ENCODE peak calls at places on chromosomes 12 and 14, in six cellular contexts. One of them, this sample, is unnamed.
A peak's percentile ranks its signal among the peaks of the same experiment; 100 is the strongest.

GRCh38 chr12:14514154-14514842 is 53.4 kb downstream of the PLBD1 start:
- DNase-seq in IMR-90: peak; percentile 21
- DNase-seq in HAP-1: peak; percentile 20
- DNase-seq in A549: no peak
- DNase-seq in transverse colon: peak; percentile 65
- DNase-seq in stomach: peak; percentile 72
- DNase-seq in this sample: peak; percentile 75

GRCh38 chr14:24189059-24189375 is 401 bp upstream of the IPO4 start:
- DNase-seq in IMR-90: no peak
- DNase-seq in HAP-1: no peak
- DNase-seq in A549: no peak
- DNase-seq in transverse colon: no peak
- DNase-seq in stomach: no peak
- DNase-seq in this sample: no peak

GRCh38 chr12:31736472-31736871 is 7.7 kb upstream of the AMN1 start:
- DNase-seq in IMR-90: peak; percentile 89
- DNase-seq in HAP-1: no peak
- DNase-seq in A549: no peak
- DNase-seq in transverse colon: no peak
- DNase-seq in stomach: no peak
- DNase-seq in this sample: no peak

GRCh38 chr14:44700694-44701093 is 193.6 kb upstream of the FSCB start:
- DNase-seq in IMR-90: no peak
- DNase-seq in HAP-1: no peak
- DNase-seq in A549: no peak
- DNase-seq in transverse colon: no peak
- DNase-seq in stomach: no peak
- DNase-seq in this sample: no peak

GRCh38 chr12:14573118-14573517 is 5.4 kb upstream of the PLBD1 start:
- DNase-seq in IMR-90: no peak
- DNase-seq in HAP-1: no peak
- DNase-seq in A549: no peak
- DNase-seq in transverse colon: no peak
- DNase-seq in stomach: no peak
- DNase-seq in this sample: no peak

GRCh38 chr14:67420102-67420739 is 8.3 kb upstream of the PLEK2 start:
- DNase-seq in IMR-90: no peak
- DNase-seq in HAP-1: peak; percentile 20
- DNase-seq in A549: no peak
- DNase-seq in transverse colon: peak; percentile 51
- DNase-seq in stomach: no peak
- DNase-seq in this sample: no peak

GRCh38 chr12:124752437-124753229 is 111.0 kb downstream of the SCARB1 start:
- DNase-seq in IMR-90: no peak
- DNase-seq in HAP-1: no peak
- DNase-seq in A549: no peak
- DNase-seq in transverse colon: no peak
- DNase-seq in stomach: no peak
- DNase-seq in this sample: no peak

GRCh38 chr12:24780969-24781368 is 167.9 kb downstream of the BCAT1 start:
- DNase-seq in IMR-90: peak; percentile 44
- DNase-seq in HAP-1: peak; percentile 69
- DNase-seq in A549: no peak
- DNase-seq in transverse colon: no peak
- DNase-seq in stomach: no peak
- DNase-seq in this sample: no peak

GRCh38 chr14:37864861-37865718 is 269.7 kb downstream of the TTC6 start:
- DNase-seq in IMR-90: peak; percentile 7
- DNase-seq in HAP-1: no peak
- DNase-seq in A549: no peak
- DNase-seq in transverse colon: peak; percentile 12
- DNase-seq in stomach: peak; percentile 68
- DNase-seq in this sample: no peak

GRCh38 chr12:74476234-74476633 is 61.4 kb upstream of the ATXN7L3B start:
- DNase-seq in IMR-90: no peak
- DNase-seq in HAP-1: no peak
- DNase-seq in A549: no peak
- DNase-seq in transverse colon: no peak
- DNase-seq in stomach: no peak
- DNase-seq in this sample: no peak

GRCh38 chr14:84453541-84453940 is 1076.4 kb upstream of the FLRT2 start:
- DNase-seq in IMR-90: no peak
- DNase-seq in HAP-1: no peak
- DNase-seq in A549: no peak
- DNase-seq in transverse colon: no peak
- DNase-seq in stomach: no peak
- DNase-seq in this sample: no peak

GRCh38 chr12:122085571-122085970 is 7.0 kb downstream of the MLXIP start:
- DNase-seq in IMR-90: no peak
- DNase-seq in HAP-1: no peak
- DNase-seq in A549: no peak
- DNase-seq in transverse colon: no peak
- DNase-seq in stomach: no peak
- DNase-seq in this sample: no peak

GRCh38 chr12:79023784-79024183 is 159.2 kb downstream of the SYT1 start:
- DNase-seq in IMR-90: peak; percentile 13
- DNase-seq in HAP-1: no peak
- DNase-seq in A549: no peak
- DNase-seq in transverse colon: no peak
- DNase-seq in stomach: no peak
- DNase-seq in this sample: no peak

GRCh38 chr14:89625208-89625987 is 208.4 kb upstream of the FOXN3 start:
- DNase-seq in IMR-90: no peak
- DNase-seq in HAP-1: no peak
- DNase-seq in A549: no peak
- DNase-seq in transverse colon: no peak
- DNase-seq in stomach: no peak
- DNase-seq in this sample: peak; percentile 36

GRCh38 chr12:104816845-104817503 is 141.1 kb downstream of the SLC41A2 start:
- DNase-seq in IMR-90: peak; percentile 49
- DNase-seq in HAP-1: no peak
- DNase-seq in A549: no peak
- DNase-seq in transverse colon: no peak
- DNase-seq in stomach: no peak
- DNase-seq in this sample: no peak

GRCh38 chr14:36657409-36658090 is 4.1 kb upstream of the PAX9 start:
- DNase-seq in IMR-90: no peak
- DNase-seq in HAP-1: no peak
- DNase-seq in A549: no peak
- DNase-seq in transverse colon: no peak
- DNase-seq in stomach: no peak
- DNase-seq in this sample: no peak

GRCh38 chr12:57718641-57719528 is 19.7 kb downstream of the AGAP2 start:
- DNase-seq in IMR-90: no peak
- DNase-seq in HAP-1: no peak
- DNase-seq in A549: no peak
- DNase-seq in transverse colon: no peak
- DNase-seq in stomach: no peak
- DNase-seq in this sample: no peak

GRCh38 chr14:91732859-91733477 is 1.1 kb upstream of the CATSPERB start:
- DNase-seq in IMR-90: no peak
- DNase-seq in HAP-1: no peak
- DNase-seq in A549: no peak
- DNase-seq in transverse colon: no peak
- DNase-seq in stomach: no peak
- DNase-seq in this sample: no peak

GRCh38 chr14:20143911-20144310 is 5.3 kb downstream of the OR4N5 start:
- DNase-seq in IMR-90: no peak
- DNase-seq in HAP-1: no peak
- DNase-seq in A549: no peak
- DNase-seq in transverse colon: no peak
- DNase-seq in stomach: no peak
- DNase-seq in this sample: no peak

GRCh38 chr12:99627459-99627858 is 20.1 kb upstream of the GARIN6 start:
- DNase-seq in IMR-90: no peak
- DNase-seq in HAP-1: no peak
- DNase-seq in A549: no peak
- DNase-seq in transverse colon: no peak
- DNase-seq in stomach: no peak
- DNase-seq in this sample: no peak

DNA sequence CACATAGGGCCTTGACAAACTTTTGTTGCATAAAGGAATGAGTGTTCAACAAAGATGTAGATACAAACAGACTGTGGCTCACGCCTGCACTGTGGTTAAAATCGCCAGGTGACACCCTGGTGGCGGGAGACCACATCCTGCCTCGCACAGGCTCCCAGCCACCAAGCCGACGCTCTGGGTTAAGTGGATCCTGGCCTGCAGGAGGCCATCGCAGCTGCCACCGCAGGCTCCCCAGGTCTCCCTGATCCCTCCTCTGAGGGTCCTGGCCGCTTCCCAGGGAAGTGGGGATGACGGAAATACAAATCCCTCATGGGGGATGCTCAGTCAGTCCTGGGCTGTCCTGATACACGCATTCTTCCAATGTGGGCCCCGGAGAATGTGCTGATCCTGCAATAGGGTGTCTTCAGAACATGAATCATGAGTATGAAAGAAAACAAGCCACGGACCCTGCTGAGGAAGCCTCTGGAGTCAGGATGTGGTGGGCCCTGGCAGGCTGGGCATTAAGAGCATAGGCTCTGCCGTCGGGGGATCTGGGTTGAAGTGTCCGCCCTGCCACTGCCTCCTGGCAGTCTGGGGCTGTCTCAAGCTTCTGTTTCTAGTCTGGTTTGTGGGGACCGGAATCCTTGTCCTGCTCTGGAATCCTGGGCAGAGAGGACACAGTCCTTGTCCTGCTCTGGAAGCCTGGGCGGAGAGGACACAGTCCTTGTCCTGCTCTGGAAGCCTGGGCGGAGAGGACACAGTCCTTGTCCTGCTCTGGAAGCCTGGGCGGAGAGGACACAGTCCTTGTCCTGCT is 53.5 kb upstream of the BEGAIN start:
- DNase-seq in IMR-90: peak; percentile 28
- DNase-seq in HAP-1: no peak
- DNase-seq in A549: no peak
- DNase-seq in transverse colon: peak; percentile 57
- DNase-seq in stomach: peak; percentile 37
- DNase-seq in this sample: no peak
- H3K4me1 ChIP-seq in IMR-90: no peaks in the 10 kb centered on the region
- H3K4me1 ChIP-seq in HAP-1: no peaks in the 10 kb centered on the region
- H3K4me1 ChIP-seq in A549: peaks cover 9% of the 10 kb centered on the region
- H3K4me1 ChIP-seq in transverse colon: peaks cover 18% of the 10 kb centered on the region
- H3K4me1 ChIP-seq in stomach: no peaks in the 10 kb centered on the region
- H3K4me1 ChIP-seq in this sample: peaks cover 4% of the 10 kb centered on the region

GRCh38 chr12:4283512-4284255 is 10.1 kb downstream of the CCND2 start:
- DNase-seq in IMR-90: no peak
- DNase-seq in HAP-1: no peak
- DNase-seq in A549: no peak
- DNase-seq in transverse colon: no peak
- DNase-seq in stomach: no peak
- DNase-seq in this sample: no peak
- H3K4me1 ChIP-seq in IMR-90: no peaks in the 10 kb centered on the region
- H3K4me1 ChIP-seq in HAP-1: no peaks in the 10 kb centered on the region
- H3K4me1 ChIP-seq in A549: no peaks in the 10 kb centered on the region
- H3K4me1 ChIP-seq in transverse colon: peaks cover 61% of the 10 kb centered on the region
- H3K4me1 ChIP-seq in stomach: peaks cover 16% of the 10 kb centered on the region
- H3K4me1 ChIP-seq in this sample: peaks cover 7% of the 10 kb centered on the region

DNA sequence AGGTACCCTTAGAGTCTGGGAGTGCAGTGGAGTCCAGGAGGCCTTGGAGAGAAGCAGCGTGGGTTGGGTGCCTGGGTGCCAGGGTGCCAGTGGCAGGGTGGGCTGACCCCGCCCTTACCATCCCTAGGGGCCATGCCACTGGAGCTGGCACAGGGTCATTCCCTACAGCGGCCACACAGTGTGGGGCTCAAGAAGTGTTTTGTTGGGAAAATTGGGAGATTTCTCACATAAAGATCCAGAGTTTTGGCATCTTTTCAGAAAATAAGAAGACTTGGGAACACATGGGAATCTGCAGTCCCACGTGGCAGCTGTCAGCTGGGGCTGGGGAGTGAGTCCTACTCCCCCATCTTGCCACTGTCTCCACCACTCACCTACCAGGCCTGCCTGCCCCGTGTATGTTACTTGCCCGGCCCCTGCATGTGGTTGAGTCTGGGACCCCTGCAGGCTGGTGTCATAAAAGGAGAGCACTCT is 4.2 kb downstream of the VASH1 start:
- DNase-seq in IMR-90: no peak
- DNase-seq in HAP-1: no peak
- DNase-seq in A549: no peak
- DNase-seq in transverse colon: no peak
- DNase-seq in stomach: no peak
- DNase-seq in this sample: no peak
- H3K4me1 ChIP-seq in IMR-90: peaks cover 8% of the 10 kb centered on the region
- H3K4me1 ChIP-seq in HAP-1: no peaks in the 10 kb centered on the region
- H3K4me1 ChIP-seq in A549: no peaks in the 10 kb centered on the region
- H3K4me1 ChIP-seq in transverse colon: peaks cover 39% of the 10 kb centered on the region
- H3K4me1 ChIP-seq in stomach: peaks cover 31% of the 10 kb centered on the region
- H3K4me1 ChIP-seq in this sample: no peaks in the 10 kb centered on the region

DNA sequence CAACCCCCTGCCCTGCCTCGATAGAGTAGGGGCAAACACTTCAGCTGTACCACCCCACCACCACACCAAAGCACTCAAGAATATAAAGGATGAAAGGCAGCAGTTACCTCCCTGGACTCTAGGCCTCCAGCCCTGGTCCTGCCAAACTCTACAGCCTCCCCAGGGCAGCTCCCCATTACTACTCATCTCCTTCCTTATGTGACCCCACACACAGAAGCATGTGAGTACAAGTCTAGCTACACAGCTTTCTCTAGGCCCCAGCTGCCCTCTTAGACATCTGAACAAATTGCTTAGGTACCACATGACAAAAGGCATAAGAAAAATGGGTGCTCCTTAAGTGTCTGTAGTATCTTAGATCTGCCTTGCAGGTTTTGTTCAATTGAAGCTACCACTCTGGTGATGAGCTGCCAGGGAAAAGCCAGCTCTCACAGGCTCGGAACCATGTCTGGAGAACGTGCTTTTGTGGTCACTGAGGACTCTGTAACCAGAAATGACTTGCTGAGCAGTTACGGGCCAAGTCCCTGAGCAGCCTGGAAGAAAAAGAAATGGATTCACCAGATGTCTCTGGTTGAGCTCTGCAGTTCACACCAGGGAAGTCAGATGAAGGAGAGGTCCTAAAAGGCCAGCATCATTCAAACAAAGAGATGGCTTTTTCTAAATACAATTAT is 32.8 kb downstream of the FMNL3 start:
- DNase-seq in IMR-90: peak; percentile 41
- DNase-seq in HAP-1: no peak
- DNase-seq in A549: no peak
- DNase-seq in transverse colon: no peak
- DNase-seq in stomach: no peak
- DNase-seq in this sample: no peak
- H3K4me1 ChIP-seq in IMR-90: peaks cover 37% of the 10 kb centered on the region
- H3K4me1 ChIP-seq in HAP-1: peaks cover 6% of the 10 kb centered on the region
- H3K4me1 ChIP-seq in A549: no peaks in the 10 kb centered on the region
- H3K4me1 ChIP-seq in transverse colon: peaks cover 54% of the 10 kb centered on the region
- H3K4me1 ChIP-seq in stomach: peaks cover 51% of the 10 kb centered on the region
- H3K4me1 ChIP-seq in this sample: peaks cover 7% of the 10 kb centered on the region

GRCh38 chr14:68967459-68967940 is 11.6 kb downstream of the ACTN1 start:
- DNase-seq in IMR-90: no peak
- DNase-seq in HAP-1: no peak
- DNase-seq in A549: no peak
- DNase-seq in transverse colon: no peak
- DNase-seq in stomach: peak; percentile 49
- DNase-seq in this sample: no peak
- H3K4me1 ChIP-seq in IMR-90: peaks cover 84% of the 10 kb centered on the region
- H3K4me1 ChIP-seq in HAP-1: no peaks in the 10 kb centered on the region
- H3K4me1 ChIP-seq in A549: peaks cover 99% of the 10 kb centered on the region
- H3K4me1 ChIP-seq in transverse colon: peaks cover 100% of the 10 kb centered on the region
- H3K4me1 ChIP-seq in stomach: peaks cover 74% of the 10 kb centered on the region
- H3K4me1 ChIP-seq in this sample: peaks cover 12% of the 10 kb centered on the region

GRCh38 chr12:46369095-46369473 is 3.5 kb downstream of the SLC38A2 start:
- DNase-seq in IMR-90: no peak
- DNase-seq in HAP-1: no peak
- DNase-seq in A549: no peak
- DNase-seq in transverse colon: no peak
- DNase-seq in stomach: no peak
- DNase-seq in this sample: no peak
- H3K4me1 ChIP-seq in IMR-90: peaks cover 6% of the 10 kb centered on the region
- H3K4me1 ChIP-seq in HAP-1: peaks cover 20% of the 10 kb centered on the region
- H3K4me1 ChIP-seq in A549: peaks cover 63% of the 10 kb centered on the region
- H3K4me1 ChIP-seq in transverse colon: peaks cover 71% of the 10 kb centered on the region
- H3K4me1 ChIP-seq in stomach: peaks cover 50% of the 10 kb centered on the region
- H3K4me1 ChIP-seq in this sample: peaks cover 54% of the 10 kb centered on the region

This sample was measured in pancreas.